ENCODE peak calls at places on chromosome 15, in seven cellular contexts. O, M, L, D, H, K and Z are unnamed samples.

GRCh38 chr15:58447244-58448010 is 15.6 kb downstream of the LIPC start:
- DNase-seq in M (no peak), K (no peak), H (no peak), D (no peak), L (no peak), O (no peak), Z (no peak)

GRCh38 chr15:51837784-51838183 is 8.3 kb downstream of the TMOD3 start:
- DNase-seq in O (no peak), D (no peak), K (no peak), L (no peak), M (no peak), H (no peak), Z (no peak)

GRCh38 chr15:96359371-96359771 is 28.9 kb downstream of the NR2F2 start:
- DNase-seq in O (no peak), L (no peak), K (no peak), H (no peak), M (no peak), D (peak; percentile 17), Z (peak; percentile 45)

GRCh38 chr15:55552926-55553325 is 35.2 kb downstream of the PYGO1 start:
- DNase-seq in H (no peak), L (no peak), M (no peak), D (no peak), O (no peak), K (peak; percentile 15), Z (peak; percentile 34)

GRCh38 chr15:58141894-58142293 is 3.7 kb downstream of the AQP9 start:
- DNase-seq in D (no peak), L (no peak), M (no peak), O (no peak), H (no peak), K (no peak), Z (no peak)

GRCh38 chr15:45918839-45919238 is 284.0 kb downstream of the SQOR start:
- DNase-seq in D (no peak), K (no peak), O (no peak), H (no peak), M (no peak), L (no peak), Z (no peak)

GRCh38 chr15:69104050-69104750 is 56.2 kb upstream of the GLCE start:
- DNase-seq in O (no peak), H (no peak), L (no peak), D (no peak), M (no peak), K (peak; percentile 20), Z (no peak)

GRCh38 chr15:29143909-29144308 is 125.7 kb downstream of the NSMCE3 start:
- DNase-seq in K (no peak), O (no peak), M (no peak), L (no peak), H (no peak), D (no peak), Z (no peak)

GRCh38 chr15:100835626-100836025 is 44.0 kb upstream of the ALDH1A3 start:
- DNase-seq in K (no peak), M (no peak), H (no peak), D (no peak), L (no peak), O (no peak), Z (no peak)

GRCh38 chr15:79329186-79329611 is 18.3 kb downstream of the TMED3 start:
- DNase-seq in O (no peak), M (no peak), K (peak; percentile 37), H (no peak), D (no peak), L (peak; percentile 49), Z (no peak)

GRCh38 chr15:59701880-59702279 is 12.8 kb upstream of the BNIP2 start:
- DNase-seq in K (no peak), H (no peak), L (no peak), M (no peak), D (no peak), O (no peak), Z (no peak)

GRCh38 chr15:67253517-67254237 is 784 bp downstream of the AAGAB start:
- DNase-seq in L (peak; percentile 10), K (no peak), D (peak; percentile 17), O (peak; percentile 43), M (no peak), H (no peak), Z (no peak)

GRCh38 chr15:62533687-62534086 is 368.6 kb upstream of the C2CD4B start:
- DNase-seq in L (no peak), H (no peak), O (no peak), K (no peak), D (no peak), M (no peak), Z (peak; percentile 14)

GRCh38 chr15:88476635-88477038 is 9.1 kb downstream of the MRPS11 start:
- DNase-seq in D (peak; percentile 74), M (peak; percentile 15), K (peak; percentile 18), O (peak; percentile 68), H (no peak), L (peak; percentile 66), Z (peak; percentile 80)

GRCh38 chr15:77386626-77387025 is 33.3 kb downstream of the PEAK1 start:
- DNase-seq in L (peak; percentile 7), O (no peak), D (no peak), K (no peak), M (no peak), H (no peak), Z (no peak)

GRCh38 chr15:66715181-66715624 is 13.2 kb downstream of the SMAD6 start:
- DNase-seq in H (no peak), M (no peak), L (no peak), D (peak; percentile 51), K (peak; percentile 58), O (no peak), Z (no peak)

GRCh38 chr15:59523702-59524101 is 85.7 kb downstream of the FAM81A start:
- DNase-seq in D (no peak), H (no peak), L (no peak), K (no peak), M (no peak), O (no peak), Z (no peak)

GRCh38 chr15:89496155-89497098 is at the start of gene RHCG:
- DNase-seq in O (peak; percentile 80), L (peak; percentile 58), M (no peak), H (no peak), K (peak; percentile 69), D (peak; percentile 61), Z (peak; percentile 96)

GRCh38 chr15:23663232-23663631 is 15.6 kb upstream of the MAGEL2 start:
- DNase-seq in D (no peak), O (no peak), K (peak; percentile 4), L (no peak), M (no peak), H (no peak), Z (no peak)
- TF ChIP-seq CTCF in D (no peak), O (no peak), K (peak; percentile 56), L (peak; percentile 3), M (no peak), H (no peak), Z (peak; percentile 32)

GRCh38 chr15:92693922-92694331 is 38.4 kb upstream of the FAM174B start:
- DNase-seq in M (peak; percentile 34), K (peak; percentile 50), O (peak; percentile 79), D (peak; percentile 55), L (peak; percentile 55), H (no peak), Z (peak; percentile 91)
- TF ChIP-seq REST in M (no peak), K (no peak), O (no peak), D (no peak), L (no peak), H (no peak), Z (no peak)

GRCh38 chr15:39282663-39283208 is 298.1 kb upstream of the THBS1 start:
- DNase-seq in O (no peak), M (no peak), K (no peak), L (no peak), H (no peak), D (no peak), Z (no peak)
- H3K4me1 ChIP-seq in O (peaks cover 10% of the 10 kb centered on the region), M (peaks cover 7% of the 10 kb centered on the region), K (peaks cover 13% of the 10 kb centered on the region), L (no peaks in the 10 kb centered on the region), H (no peaks in the 10 kb centered on the region), D (peaks cover 26% of the 10 kb centered on the region), Z (no peaks in the 10 kb centered on the region)

DNA sequence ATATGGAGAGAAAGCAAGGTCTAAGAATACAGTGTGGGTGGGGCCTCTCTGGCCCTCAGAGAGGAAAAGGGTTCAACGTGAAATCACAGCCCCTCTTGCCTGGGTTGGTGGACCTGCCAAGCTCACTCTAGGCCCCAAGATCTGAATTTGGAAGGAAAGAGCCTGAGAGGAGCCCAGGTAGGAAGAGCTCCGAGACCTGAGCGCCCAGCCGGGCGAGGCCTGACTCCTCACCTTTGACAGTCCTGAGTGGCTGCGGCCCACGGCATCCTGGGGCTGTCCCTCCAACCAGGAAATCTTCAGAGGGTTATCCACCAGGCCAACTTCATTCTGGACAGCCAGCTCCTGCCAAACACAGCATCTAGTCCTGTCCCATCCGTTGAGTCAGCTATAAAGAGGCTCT is 3.7 kb downstream of the C15orf62 start:
- DNase-seq in L (no peak), D (no peak), K (no peak), M (no peak), H (no peak), O (no peak), Z (no peak)
- TF ChIP-seq CTCF in L (no peak), D (no peak), K (no peak), M (no peak), H (no peak), O (no peak), Z (no peak)

GRCh38 chr15:70259030-70259424 is 161.3 kb upstream of the TLE3 start:
- DNase-seq in K (no peak), M (no peak), L (peak; percentile 37), H (no peak), D (no peak), O (no peak), Z (no peak)

GRCh38 chr15:70259640-70260066 is 161.9 kb upstream of the TLE3 start:
- DNase-seq in O (peak; percentile 62), H (no peak), M (no peak), K (peak; percentile 9), L (peak; percentile 10), D (peak; percentile 61), Z (peak; percentile 48)

GRCh38 chr15:70257047-70257446 is 159.3 kb upstream of the TLE3 start:
- DNase-seq in D (no peak), M (no peak), K (no peak), L (no peak), O (no peak), H (no peak), Z (no peak)

GRCh38 chr15:70257573-70258220 is 160.0 kb upstream of the TLE3 start:
- DNase-seq in H (no peak), L (no peak), D (no peak), O (no peak), K (no peak), M (no peak), Z (no peak)

DNA sequence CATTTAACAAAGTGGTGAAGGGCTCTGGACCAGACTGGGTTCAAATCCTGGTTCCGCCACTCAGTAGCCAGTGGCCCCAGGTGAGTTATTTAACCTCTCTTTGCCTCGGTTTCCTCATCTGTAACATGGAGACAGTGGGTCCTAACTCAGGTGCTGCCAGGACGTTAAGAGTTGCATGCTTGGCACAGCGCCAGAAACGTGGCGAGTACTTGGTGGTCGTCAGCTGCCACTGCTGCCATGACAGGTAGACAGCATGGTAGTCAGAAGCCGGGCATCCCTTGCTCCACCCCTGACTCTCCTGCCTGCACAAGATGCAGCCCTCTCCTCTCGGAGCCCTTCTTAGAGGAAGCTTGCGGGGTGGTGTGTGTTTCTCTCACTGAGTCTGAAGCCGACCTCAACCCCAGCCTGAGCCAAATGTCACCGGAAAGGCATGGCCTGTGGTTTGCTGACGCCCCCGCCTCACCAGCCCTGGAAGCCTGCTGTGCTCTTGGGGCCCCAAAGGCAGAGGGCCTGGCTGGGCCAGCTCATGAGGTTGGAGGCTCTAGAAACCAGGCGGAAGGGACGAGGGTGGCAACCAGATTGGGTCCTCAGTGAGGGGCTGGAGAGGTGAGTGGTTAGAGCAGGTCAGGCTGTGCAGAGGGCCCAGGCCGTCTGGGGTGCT is 160.8 kb upstream of the TLE3 start:
- DNase-seq in O (no peak), M (no peak), K (no peak), L (peak; percentile 15), H (no peak), D (no peak), Z (no peak)
- TF ChIP-seq REST in O (no peak), M (no peak), K (no peak), L (no peak), H (no peak), D (no peak), Z (no peak)

GRCh38 chr15:31344266-31344665 is 17.6 kb downstream of the KLF13 start:
- DNase-seq in H (no peak), M (no peak), K (no peak), O (no peak), L (no peak), D (no peak), Z (no peak)
- H3K4me1 ChIP-seq in H (no peaks in the 10 kb centered on the region), M (no peaks in the 10 kb centered on the region), K (peaks cover 17% of the 10 kb centered on the region), O (peaks cover 19% of the 10 kb centered on the region), L (no peaks in the 10 kb centered on the region), D (peaks cover 5% of the 10 kb centered on the region), Z (peaks cover 4% of the 10 kb centered on the region)